ENCODE peak calls at places on chromosomes 1 and 21, in four cellular contexts. Q is psoas muscle, G is endothelial cell of umbilical vein, M is esophagus muscularis mucosa. J is an unnamed sample. For H3K36me3, the result is how much of the 10 kb centered on the place peaks cover.

GRCh38 chr1:24827737-24828136 is 82.5 kb downstream of the CLIC4 start:
- DNase-seq in Q (no peak), G (no peak), M (no peak), J (no peak)

GRCh38 chr1:201730611-201731010 is 98.3 kb upstream of the IPO9 start:
- DNase-seq in Q (no peak), G (no peak), M (no peak), J (no peak)

GRCh38 chr1:182446033-182446669 is 3.8 kb upstream of the RGSL1 start:
- DNase-seq in Q (no peak), G (peak), M (no peak), J (peak)

GRCh38 chr21:39071623-39072214 is 111.5 kb downstream of the PSMG1 start:
- DNase-seq in Q (no peak), G (no peak), M (no peak), J (no peak)

GRCh38 chr1:56002272-56002671 is 577.1 kb downstream of the PLPP3 start:
- DNase-seq in Q (no peak), G (no peak), M (no peak), J (no peak)

GRCh38 chr1:33943978-33944377 is 80.1 kb downstream of the HMGB4 start:
- DNase-seq in Q (no peak), G (no peak), M (no peak), J (peak)

GRCh38 chr1:210505601-210506564 is 177.2 kb downstream of the HHAT start:
- DNase-seq in Q (no peak), G (no peak), M (no peak), J (no peak)

GRCh38 chr1:116259665-116260064 is 113.4 kb upstream of the ATP1A1 start:
- DNase-seq in Q (no peak), G (no peak), M (peak), J (no peak)

GRCh38 chr1:78289606-78290005 is 201.2 kb upstream of the PTGFR start:
- DNase-seq in Q (no peak), G (no peak), M (no peak), J (no peak)

GRCh38 chr1:201166964-201167624 is 12.8 kb upstream of the TMEM9 start:
- DNase-seq in Q (no peak), G (no peak), M (no peak), J (no peak)

GRCh38 chr1:240499012-240499411 is 112.9 kb downstream of the GREM2 start:
- DNase-seq in Q (no peak), G (no peak), M (no peak), J (no peak)

GRCh38 chr1:218664385-218665170 is 319.4 kb downstream of the TGFB2 start:
- DNase-seq in Q (no peak), G (peak), M (no peak), J (no peak)

GRCh38 chr1:231949277-231950122 is 322.9 kb downstream of the DISC1 start:
- DNase-seq in Q (peak), G (no peak), M (no peak), J (no peak)

GRCh38 chr21:42514883-42515228 is 1.2 kb downstream of the SLC37A1 start:
- DNase-seq in Q (no peak), G (no peak), M (no peak), J (no peak)

GRCh38 chr1:222914861-222915632 is 100.2 kb downstream of the DISP1 start:
- DNase-seq in Q (no peak), G (peak), M (no peak), J (no peak)

GRCh38 chr1:241533375-241534115 is 1.4 kb downstream of the KMO start:
- DNase-seq in Q (no peak), G (no peak), M (no peak), J (no peak)

GRCh38 chr1:76336951-76337371 is 262.4 kb downstream of the ST6GALNAC3 start:
- DNase-seq in Q (peak), G (no peak), M (no peak), J (no peak)

GRCh38 chr1:167927075-167927754 is 9.3 kb upstream of the DCAF6 start:
- DNase-seq in Q (no peak), G (no peak), M (no peak), J (no peak)

GRCh38 chr21:42533963-42534355 is 20.3 kb downstream of the SLC37A1 start:
- DNase-seq in Q (no peak), G (no peak), M (no peak), J (no peak)

GRCh38 chr1:33634806-33635205 is 162.4 kb downstream of the ZSCAN20 start:
- DNase-seq in Q (no peak), G (peak), M (no peak), J (no peak)

GRCh38 chr1:160427625-160428024 is 27.3 kb downstream of the VANGL2 start:
- DNase-seq in Q (no peak), G (no peak), M (no peak), J (no peak)

GRCh38 chr1:230127105-230128054 is 60.3 kb downstream of the GALNT2 start:
- DNase-seq in Q (no peak), G (no peak), M (no peak), J (no peak)

GRCh38 chr1:54794401-54795099 is 6.6 kb downstream of the TTC22 start:
- DNase-seq in Q (no peak), G (no peak), M (no peak), J (no peak)

GRCh38 chr1:167669209-167670139 is 39.4 kb downstream of the RCSD1 start:
- DNase-seq in Q (peak), G (no peak), M (no peak), J (no peak)

GRCh38 chr1:107949467-107950253 is 15.3 kb downstream of the VAV3 start:
- DNase-seq in Q (no peak), G (no peak), M (no peak), J (no peak)

GRCh38 chr21:38156200-38156599 is 100.6 kb upstream of the KCNJ15 start:
- DNase-seq in Q (no peak), G (no peak), M (no peak), J (no peak)

GRCh38 chr1:110120960-110121561 is 8.8 kb downstream of the UBL4B start:
- DNase-seq in Q (no peak), G (no peak), M (no peak), J (no peak)

GRCh38 chr1:215992620-215993019 is 425.5 kb downstream of the KCTD3 start:
- DNase-seq in Q (no peak), G (no peak), M (no peak), J (no peak)

GRCh38 chr21:44052071-44052829 is 40.1 kb downstream of the TRAPPC10 start:
- DNase-seq in Q (no peak), G (no peak), M (no peak), J (no peak)

GRCh38 chr1:190022709-190023108 is 455.0 kb downstream of the BRINP3 start:
- DNase-seq in Q (no peak), G (no peak), M (no peak), J (peak)

GRCh38 chr1:225480825-225481434 is 53.1 kb upstream of the LBR start:
- DNase-seq in Q (no peak), G (peak), M (peak), J (no peak)

GRCh38 chr1:3463408-3463811 is 8.9 kb downstream of the ARHGEF16 start:
- DNase-seq in Q (peak), G (no peak), M (no peak), J (no peak)

GRCh38 chr1:202860744-202861419 is 28.1 kb downstream of the RABIF start:
- DNase-seq in Q (peak), G (peak), M (no peak), J (no peak)

GRCh38 chr1:85976806-85977205 is 179.8 kb downstream of the COL24A1 start:
- DNase-seq in Q (no peak), G (no peak), M (no peak), J (no peak)

GRCh38 chr1:107529511-107530149 is 388.8 kb downstream of the NTNG1 start:
- DNase-seq in Q (no peak), G (peak), M (no peak), J (no peak)

GRCh38 chr1:222994506-222995229 is 148.4 kb downstream of the TLR5 start:
- DNase-seq in Q (no peak), G (peak), M (no peak), J (no peak)

GRCh38 chr1:58818075-58818474 is 34.2 kb upstream of the JUN start:
- DNase-seq in Q (no peak), G (peak), M (no peak), J (no peak)

GRCh38 chr1:46171351-46171750 is 3.5 kb upstream of the TSPAN1 start:
- DNase-seq in Q (peak), G (no peak), M (no peak), J (no peak)

GRCh38 chr21:38838598-38839369 is 33.1 kb downstream of the ETS2 start:
- DNase-seq in Q (no peak), G (no peak), M (no peak), J (no peak)

DNA sequence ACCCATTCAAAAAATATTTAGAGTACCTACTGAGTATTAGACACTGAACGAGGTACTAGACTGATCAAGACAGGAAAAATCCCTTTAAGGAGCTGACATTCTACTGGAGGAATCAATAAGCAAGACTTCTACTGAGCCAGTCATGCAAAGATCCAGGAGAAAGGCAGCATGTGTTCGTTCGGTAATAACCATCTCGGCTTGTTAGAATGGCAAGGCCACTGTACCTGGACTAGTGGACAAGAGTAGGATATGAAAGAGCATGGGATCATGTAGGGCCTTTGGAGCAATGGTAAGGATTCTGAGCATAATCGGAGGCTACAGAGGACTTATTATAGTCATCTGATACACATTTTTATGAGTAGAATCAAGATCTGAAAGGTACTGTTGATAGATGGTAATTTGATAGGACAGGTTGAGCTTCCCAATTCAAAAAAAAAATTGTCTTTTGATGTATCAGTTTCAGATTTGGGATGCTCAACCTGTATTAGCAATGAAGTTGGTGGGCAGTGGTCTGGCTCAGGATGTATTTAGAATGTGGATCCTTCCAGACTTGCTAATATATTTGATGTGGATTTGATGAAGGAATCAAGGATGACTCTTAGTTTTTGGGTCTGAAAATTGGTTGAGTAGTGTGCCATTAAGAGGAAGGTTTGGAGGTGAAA is 2.3 kb downstream of the COX20 start:
- DNase-seq in Q (no peak), G (no peak), M (no peak), J (no peak)
- H3K4me3 ChIP-seq in Q (peak), G (no peak), M (peak), J (peak)

GRCh38 chr1:15568387-15569073 is 16.3 kb downstream of the AGMAT start:
- DNase-seq in Q (no peak), G (no peak), M (no peak), J (no peak)
- H3K36me3 ChIP-seq in Q (under half), G (under half), M (half or more), J (under half)

GRCh38 chr1:70411360-70411844 is 334 bp downstream of the CTH start:
- DNase-seq in Q (peak), G (no peak), M (no peak), J (no peak)
- TF ChIP-seq CTCF in Q (no peak), G (no peak), M (no peak), J (no peak)

GRCh38 chr1:235327559-235328270 is at the start of gene ARID4B:
- DNase-seq in Q (peak), G (no peak), M (no peak), J (no peak)

GRCh38 chr1:235328271-235329138 is at the start of gene GGPS1:
- DNase-seq in Q (peak), G (peak), M (peak), J (peak)

GRCh38 chr1:235329139-235329808 is 904 bp downstream of the GGPS1 start:
- DNase-seq in Q (no peak), G (no peak), M (no peak), J (peak)

GRCh38 chr1:235331391-235331790 is 3.0 kb downstream of the GGPS1 start:
- DNase-seq in Q (no peak), G (no peak), M (no peak), J (no peak)

DNA sequence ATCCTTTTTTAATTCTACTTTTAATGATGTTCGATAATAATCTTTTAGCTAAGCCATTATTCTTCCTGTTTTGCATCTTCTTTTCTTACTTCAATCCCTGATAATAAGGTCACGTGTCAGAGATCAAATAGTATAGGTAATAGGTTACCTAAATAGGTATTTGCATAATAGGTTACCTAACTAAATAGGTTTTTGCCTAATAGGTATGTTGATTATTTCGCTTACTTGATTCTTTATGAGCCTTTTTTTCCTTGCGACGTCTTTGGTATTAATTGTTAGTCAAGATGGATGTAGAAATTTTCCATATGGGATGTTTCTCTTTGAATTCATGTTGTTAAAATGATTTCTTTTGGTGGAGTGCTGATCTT is 2.5 kb downstream of the GGPS1 start:
- DNase-seq in Q (no peak), G (no peak), M (no peak), J (no peak)
- H3K4me3 ChIP-seq in Q (peak), G (no peak), M (no peak), J (peak)

DNA sequence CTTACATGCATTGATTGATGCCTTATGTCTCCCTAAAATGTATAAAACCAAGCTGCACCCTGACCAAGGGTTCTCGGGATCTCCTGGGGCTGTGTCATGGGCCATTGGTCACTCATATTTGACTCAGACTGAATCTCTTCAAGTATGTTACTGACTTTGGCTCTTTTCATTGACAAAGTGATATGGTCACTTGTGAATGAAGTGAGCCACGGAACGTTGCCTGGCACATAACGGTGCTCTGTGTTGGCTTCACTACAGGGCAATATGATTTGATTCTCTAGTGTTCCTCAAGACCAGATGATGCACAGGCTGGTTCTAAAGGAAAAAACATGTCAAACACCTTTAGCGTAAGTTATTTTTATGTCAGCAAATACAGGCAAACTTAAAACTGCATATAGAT is 11.4 kb upstream of the IL10RB start:
- DNase-seq in Q (no peak), G (no peak), M (no peak), J (no peak)
- H3K36me3 ChIP-seq in Q (under half), G (under half), M (half or more), J (under half)

DNA sequence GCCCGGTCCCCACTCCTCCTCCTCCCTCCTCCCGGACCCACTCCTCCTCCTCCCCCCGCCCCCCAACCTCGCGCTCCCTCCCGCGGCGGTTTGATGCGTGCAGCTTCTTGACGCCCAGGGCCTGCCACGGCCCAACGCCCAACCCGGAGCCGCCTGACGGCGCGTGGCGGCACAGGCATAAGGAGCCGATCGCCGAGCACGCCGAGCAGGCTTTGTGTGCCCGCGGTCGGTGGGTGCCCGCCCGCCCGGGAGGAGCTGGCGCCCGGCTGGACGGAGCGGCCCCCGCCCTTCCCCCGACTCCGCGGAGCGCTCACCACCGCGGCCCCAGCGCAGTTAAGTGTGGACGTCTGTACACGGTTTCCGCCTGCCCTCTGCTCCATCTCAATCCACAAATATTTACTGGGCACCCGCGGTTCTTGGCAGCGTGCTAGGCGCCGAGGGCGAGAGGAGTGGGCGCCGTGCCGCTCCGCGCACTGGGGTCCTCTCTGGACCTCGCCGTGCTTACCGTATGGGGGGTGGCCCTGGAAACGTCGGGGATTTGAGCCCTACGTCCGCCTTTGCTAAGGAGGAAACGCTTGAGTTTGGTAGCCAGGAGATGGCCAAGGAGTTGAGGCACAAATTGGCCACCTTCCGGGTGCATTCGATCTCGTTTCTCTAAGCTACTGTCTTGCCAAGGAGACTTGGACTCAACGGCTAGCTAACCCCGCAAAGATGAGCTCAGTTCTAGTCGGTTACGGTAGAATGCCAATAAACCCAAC is 428 bp upstream of the HDGF start:
- DNase-seq in Q (peak), G (peak), M (peak), J (peak)
- TF ChIP-seq CTCF in Q (no peak), G (peak), M (no peak), J (no peak)

GRCh38 chr1:183804382-183804781 is 538 bp upstream of the RGL1 start:
- DNase-seq in Q (no peak), G (no peak), M (no peak), J (no peak)
- H3K4me3 ChIP-seq in Q (peak), G (peak), M (peak), J (no peak)

GRCh38 chr1:39346876-39347275 is 142.4 kb downstream of the MACF1 start:
- DNase-seq in Q (no peak), G (no peak), M (no peak), J (no peak)
- H3K36me3 ChIP-seq in Q (under half), G (under half), M (half or more), J (under half)

GRCh38 chr1:94532077-94532476 is 9.5 kb downstream of the F3 start:
- DNase-seq in Q (no peak), G (no peak), M (no peak), J (no peak)
- TF ChIP-seq CTCF in Q (no peak), G (no peak), M (no peak), J (peak)